ENCODE peak calls at places on chromosomes 2 and 18, in seven cellular contexts. Z, Q, V, G, M, K and P are unnamed samples.

GRCh38 chr2:239870276-239870675 is 154.9 kb downstream of the NDUFA10 start:
- DNase-seq in Z (no peak), Q (no peak), G (no peak), M (no peak), V (no peak), K (no peak), P (no peak)

GRCh38 chr2:226756131-226756530 is 43.5 kb downstream of the IRS1 start:
- DNase-seq in Z (no peak), V (no peak), Q (no peak), K (no peak), M (peak; percentile 97), G (no peak), P (no peak)

GRCh38 chr2:42068571-42069178 is 20.9 kb downstream of the PKDCC start:
- DNase-seq in Q (no peak), V (no peak), Z (no peak), K (no peak), G (no peak), M (no peak), P (no peak)

GRCh38 chr18:35127201-35127600 is 86.0 kb downstream of the MAPRE2 start:
- DNase-seq in V (no peak), K (no peak), Q (peak; percentile 21), Z (no peak), G (no peak), M (no peak), P (no peak)

GRCh38 chr18:48803951-48804855 is 146.6 kb downstream of the SMAD7 start:
- DNase-seq in M (no peak), Q (no peak), Z (peak; percentile 29), K (no peak), V (peak; percentile 2), G (peak; percentile 8), P (peak; percentile 5)

GRCh38 chr18:22831441-22831904 is 101.7 kb upstream of the RBBP8 start:
- DNase-seq in K (no peak), V (no peak), M (peak; percentile 32), Q (no peak), Z (no peak), G (no peak), P (peak; percentile 38)

GRCh38 chr2:22375094-22375493 is 1009.9 kb upstream of the KLHL29 start:
- DNase-seq in G (no peak), K (no peak), V (no peak), Z (no peak), Q (no peak), M (no peak), P (no peak)

GRCh38 chr2:203177361-203177760 is 61.5 kb upstream of the CYP20A1 start:
- DNase-seq in V (no peak), Z (no peak), M (no peak), K (no peak), G (no peak), Q (no peak), P (no peak)

GRCh38 chr2:181264016-181264415 is 193.2 kb upstream of the ITGA4 start:
- DNase-seq in G (no peak), Q (no peak), M (no peak), V (no peak), K (no peak), Z (no peak), P (no peak)

DNA sequence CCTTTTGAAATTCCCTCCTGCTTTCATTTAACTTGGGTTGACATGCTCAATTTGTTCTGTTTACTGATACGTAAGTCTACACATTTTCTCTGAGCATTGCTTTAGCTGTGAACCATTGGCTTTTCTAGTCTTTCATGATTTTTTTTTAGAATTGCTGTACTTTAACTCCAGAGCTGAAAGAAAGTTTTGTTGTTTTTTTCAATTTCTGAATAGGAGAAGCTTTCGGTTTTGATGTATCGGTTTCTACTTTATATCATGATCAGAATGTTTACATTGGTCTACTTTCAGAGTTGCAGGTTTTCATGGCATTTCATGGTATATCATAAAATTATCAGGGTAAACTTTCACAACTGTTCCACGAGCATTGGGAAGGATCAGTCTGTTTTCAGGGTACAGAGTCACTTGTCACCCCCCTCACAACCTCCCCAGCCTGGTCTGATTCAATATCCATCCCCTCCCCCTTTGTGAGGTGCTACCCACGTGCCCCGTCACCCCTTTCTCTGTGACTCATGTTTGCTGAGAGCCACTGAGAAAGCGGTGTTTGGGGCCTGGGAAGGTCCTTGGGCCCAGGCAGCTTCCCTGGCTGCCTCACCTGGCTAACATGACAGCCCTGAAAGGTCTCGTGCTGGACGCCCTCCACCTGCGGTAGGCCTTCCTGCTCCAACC is 7.0 kb downstream of the ASTL start:
- DNase-seq in G (no peak), Z (no peak), V (no peak), Q (no peak), K (no peak), M (no peak), P (no peak)
- TF ChIP-seq POLR2A in G (no peak), Z (no peak), V (no peak), Q (no peak), K (no peak), M (no peak), P (no peak)

GRCh38 chr2:3335001-3335400 is 42.6 kb downstream of the EIPR1 start:
- DNase-seq in G (no peak), Z (no peak), K (no peak), M (no peak), Q (no peak), V (no peak), P (no peak)

GRCh38 chr2:3329491-3329890 is 48.1 kb downstream of the EIPR1 start:
- DNase-seq in Q (no peak), G (no peak), K (no peak), Z (no peak), M (no peak), V (no peak), P (no peak)

GRCh38 chr2:3336844-3337243 is 40.8 kb downstream of the EIPR1 start:
- DNase-seq in Z (no peak), K (no peak), M (no peak), V (no peak), Q (no peak), G (no peak), P (no peak)

GRCh38 chr2:3334392-3334791 is 43.2 kb downstream of the EIPR1 start:
- DNase-seq in K (no peak), Q (no peak), G (no peak), V (no peak), M (no peak), Z (no peak), P (no peak)

GRCh38 chr2:3332133-3332532 is 45.5 kb downstream of the EIPR1 start:
- DNase-seq in Q (no peak), V (peak; percentile 56), M (no peak), Z (no peak), K (no peak), G (no peak), P (no peak)
- H3K36me3 ChIP-seq in Q (peaks cover 10% of the 10 kb centered on the region), V (no peaks in the 10 kb centered on the region), M (no peaks in the 10 kb centered on the region), Z (peaks cover 12% of the 10 kb centered on the region), K (no peaks in the 10 kb centered on the region), G (no peaks in the 10 kb centered on the region), P (no peaks in the 10 kb centered on the region)

DNA sequence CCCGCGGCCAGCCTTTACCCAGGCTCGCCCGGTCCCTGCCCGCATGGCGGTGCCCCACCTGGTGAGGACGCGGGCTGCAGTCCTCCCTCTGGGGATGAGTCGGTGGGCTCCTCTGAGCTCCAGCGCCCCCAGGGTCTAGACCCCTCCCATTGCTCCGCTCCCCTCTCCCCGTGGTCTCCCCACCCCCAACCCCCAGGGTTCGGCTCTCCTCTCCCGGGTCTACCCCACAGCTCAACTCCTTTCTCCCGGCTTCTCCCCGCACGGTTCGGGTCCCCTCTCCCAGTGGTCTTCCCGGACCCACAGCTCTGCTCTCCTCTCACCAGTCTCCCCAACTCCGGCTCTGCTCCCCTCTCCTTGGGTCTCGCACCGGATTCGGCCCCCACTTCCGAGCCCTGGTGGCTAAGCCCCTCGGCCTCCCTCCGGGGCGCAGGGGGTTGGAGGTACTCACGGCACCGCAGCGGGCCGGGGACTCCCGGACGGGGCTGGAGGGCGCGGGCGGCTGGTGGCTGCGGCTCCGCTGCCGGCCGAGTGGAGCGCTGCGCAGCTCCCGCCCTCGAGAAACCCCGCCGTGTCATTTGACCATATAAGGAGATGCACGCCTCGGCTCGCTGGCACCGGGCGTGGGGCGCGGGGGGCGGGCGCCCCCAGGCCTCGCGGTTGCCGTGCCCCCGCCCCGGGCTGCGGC is at the start of gene FHL2:
- DNase-seq in Q (peak; percentile 77), Z (peak; percentile 74), G (peak; percentile 60), K (peak; percentile 69), V (peak; percentile 78), M (peak; percentile 48), P (peak; percentile 78)
- TF ChIP-seq POLR2A in Q (peak; percentile 87), Z (peak; percentile 62), G (no peak), K (peak; percentile 73), V (peak; percentile 92), M (peak; percentile 22), P (peak; percentile 96)

GRCh38 chr2:70679244-70679643 is 88.8 kb downstream of the ADD2 start:
- DNase-seq in Z (no peak), V (no peak), G (no peak), M (no peak), K (no peak), Q (no peak), P (no peak)
- H3K36me3 ChIP-seq in Z (no peaks in the 10 kb centered on the region), V (no peaks in the 10 kb centered on the region), G (no peaks in the 10 kb centered on the region), M (no peaks in the 10 kb centered on the region), K (no peaks in the 10 kb centered on the region), Q (no peaks in the 10 kb centered on the region), P (no peaks in the 10 kb centered on the region)

DNA sequence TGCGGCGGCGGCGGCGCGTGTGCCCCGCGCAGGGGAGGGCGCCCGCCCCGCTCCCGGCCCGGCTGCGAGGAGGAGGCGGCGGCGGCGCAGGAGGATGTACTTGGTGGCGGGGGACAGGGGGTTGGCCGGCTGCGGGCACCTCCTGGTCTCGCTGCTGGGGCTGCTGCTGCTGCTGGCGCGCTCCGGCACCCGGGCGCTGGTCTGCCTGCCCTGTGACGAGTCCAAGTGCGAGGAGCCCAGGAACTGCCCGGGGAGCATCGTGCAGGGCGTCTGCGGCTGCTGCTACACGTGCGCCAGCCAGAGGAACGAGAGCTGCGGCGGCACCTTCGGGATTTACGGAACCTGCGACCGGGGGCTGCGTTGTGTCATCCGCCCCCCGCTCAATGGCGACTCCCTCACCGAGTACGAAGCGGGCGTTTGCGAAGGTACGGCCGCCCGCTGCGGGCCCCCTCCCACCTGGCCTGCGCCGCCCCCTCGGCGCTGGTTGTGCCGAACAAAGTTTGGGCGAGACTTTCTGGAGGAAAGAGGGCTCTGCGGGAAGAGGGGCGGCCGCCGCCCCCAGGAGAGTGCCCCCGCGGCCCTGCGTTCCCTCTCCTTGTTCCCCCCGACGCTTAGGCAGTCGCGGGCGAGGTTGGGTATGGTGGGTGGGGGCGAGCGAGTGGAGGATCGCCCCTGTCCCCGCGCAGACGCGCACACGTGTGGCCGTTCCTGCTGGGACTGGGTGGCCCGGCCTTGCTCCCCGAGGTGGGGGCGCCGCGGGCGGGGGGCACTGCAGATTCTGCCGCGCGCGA is 816 bp downstream of the CRIM1 start:
- DNase-seq in G (peak; percentile 54), M (no peak), Z (peak; percentile 57), K (peak; percentile 51), Q (peak; percentile 23), V (peak; percentile 75), P (peak; percentile 51)
- TF ChIP-seq POLR2A in G (no peak), M (no peak), Z (no peak), K (no peak), Q (peak; percentile 9), V (no peak), P (no peak)

DNA sequence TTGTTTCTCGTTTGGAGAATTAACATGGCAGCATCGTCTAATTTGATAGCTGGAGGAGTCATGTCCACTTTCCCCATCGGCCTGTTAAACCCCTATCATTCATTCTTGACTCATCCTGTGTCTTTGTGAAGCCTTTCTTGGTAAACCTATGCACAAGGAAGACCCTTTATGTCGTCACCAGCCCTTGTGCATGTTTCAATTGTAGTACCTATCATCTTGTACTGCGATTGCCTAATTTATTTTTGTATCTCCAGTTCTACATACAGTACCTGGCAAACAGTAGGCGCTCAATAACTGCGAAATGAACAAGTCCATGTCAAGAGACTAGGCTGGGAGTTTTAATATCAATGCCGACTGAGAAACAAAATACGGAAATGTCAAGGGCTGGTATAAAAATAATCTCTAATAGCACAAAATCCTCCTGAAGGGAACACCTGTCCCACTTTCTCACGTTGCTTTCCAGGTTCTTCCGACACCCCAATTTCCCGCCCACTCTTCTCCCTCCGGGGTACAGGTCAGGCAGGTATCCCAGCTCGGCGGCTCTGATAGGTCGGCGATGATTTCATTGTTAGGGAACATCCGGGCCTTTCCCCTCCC is 1.3 kb upstream of the PPM1B start:
- DNase-seq in G (peak; percentile 13), V (no peak), Z (no peak), Q (no peak), M (no peak), K (no peak), P (no peak)
- H3K36me3 ChIP-seq in G (no peaks in the 10 kb centered on the region), V (no peaks in the 10 kb centered on the region), Z (no peaks in the 10 kb centered on the region), Q (no peaks in the 10 kb centered on the region), M (no peaks in the 10 kb centered on the region), K (no peaks in the 10 kb centered on the region), P (no peaks in the 10 kb centered on the region)